ENCODE peak calls at places on chromosomes 13 and 19, in six cellular contexts. Y is HFF-Myc, Q is tibial nerve, S is RWPE1, R is cardiac muscle cell, D is mucosa of descending colon. V is an unnamed sample.

GRCh38 chr19:54203151-54203611 is 2.5 kb downstream of the RPS9 start:
- DNase-seq in R (peak), S (no peak), Y (no peak), Q (no peak), D (no peak), V (no peak)

GRCh38 chr19:3367572-3368440 is 1.4 kb downstream of the NFIC start:
- DNase-seq in S (no peak), Q (no peak), D (no peak), R (no peak), Y (no peak), V (no peak)

GRCh38 chr13:31807090-31807541 is 67.8 kb downstream of the RXFP2 start:
- DNase-seq in S (no peak), D (no peak), Y (no peak), R (peak), Q (no peak), V (no peak)

GRCh38 chr13:75702476-75702875 is 66.3 kb downstream of the LMO7 start:
- DNase-seq in D (no peak), Y (no peak), R (no peak), S (no peak), Q (no peak), V (no peak)

GRCh38 chr13:102286326-102286725 is 115.5 kb downstream of the FGF14 start:
- DNase-seq in Q (no peak), Y (no peak), R (peak), S (peak), D (no peak), V (no peak)

GRCh38 chr19:35268546-35269424 is at the start of gene USF2:
- DNase-seq in S (peak), D (peak), Y (no peak), R (peak), Q (no peak), V (peak)

GRCh38 chr19:48249502-48250014 is 6.2 kb downstream of the CARD8 start:
- DNase-seq in Y (no peak), D (peak), S (no peak), Q (no peak), R (peak), V (peak)

GRCh38 chr13:63288576-63288975 is 1872.9 kb upstream of the PCDH20 start:
- DNase-seq in R (no peak), D (no peak), Q (no peak), S (no peak), Y (no peak), V (no peak)

GRCh38 chr13:73429691-73430090 is 370.9 kb downstream of the KLF5 start:
- DNase-seq in Y (no peak), Q (no peak), R (peak), S (peak), D (no peak), V (no peak)

GRCh38 chr13:51814825-51815650 is 11.1 kb upstream of the DHRS12 start:
- DNase-seq in Y (no peak), R (peak), S (peak), Q (peak), D (peak), V (peak)

GRCh38 chr19:23093832-23094231 is 23.0 kb upstream of the ZNF730 start:
- DNase-seq in R (no peak), D (no peak), S (no peak), Y (no peak), Q (no peak), V (no peak)

GRCh38 chr19:55594996-55595530 is 4.3 kb downstream of the FIZ1 start:
- DNase-seq in D (no peak), Y (no peak), R (no peak), Q (no peak), S (no peak), V (no peak)

GRCh38 chr13:74025369-74025768 is 108.8 kb downstream of the KLF12 start:
- DNase-seq in D (no peak), S (no peak), Y (no peak), Q (no peak), R (no peak), V (no peak)

GRCh38 chr13:111216166-111216960 is 101.3 kb downstream of the ARHGEF7 start:
- DNase-seq in R (peak), Q (no peak), Y (no peak), S (peak), D (peak), V (no peak)
- TF ChIP-seq CTCF in R (peak), Q (peak), Y (peak), S (peak), D (no peak), V (peak)

DNA sequence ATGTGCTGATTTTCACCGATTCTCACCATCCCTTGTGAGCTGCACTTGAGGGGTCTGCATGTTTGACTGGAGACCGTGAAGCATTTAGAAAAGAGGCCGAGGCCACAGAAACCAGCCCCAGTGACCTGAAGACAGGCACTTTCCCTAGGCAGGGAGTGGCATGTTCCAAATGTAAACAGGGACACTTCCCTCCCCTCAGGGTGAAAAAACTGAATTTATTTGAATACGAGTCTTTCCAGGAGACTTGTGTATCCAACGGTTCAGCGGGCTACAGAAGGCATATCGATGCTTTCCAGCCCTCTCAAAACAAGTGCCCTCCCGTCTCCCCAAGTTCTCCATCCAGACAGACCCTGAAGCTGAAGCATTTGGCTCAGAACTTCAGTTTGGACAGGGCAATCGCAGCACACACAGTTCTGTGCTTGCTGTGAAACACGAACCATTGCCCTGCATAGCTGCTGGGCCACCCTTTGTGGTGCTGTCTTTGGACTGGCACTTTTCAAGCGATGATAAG is 106.1 kb downstream of the ZIC5 start:
- DNase-seq in Q (no peak), S (no peak), Y (no peak), R (no peak), D (no peak), V (no peak)
- TF ChIP-seq CTCF in Q (no peak), S (no peak), Y (no peak), R (no peak), D (no peak), V (no peak)

DNA sequence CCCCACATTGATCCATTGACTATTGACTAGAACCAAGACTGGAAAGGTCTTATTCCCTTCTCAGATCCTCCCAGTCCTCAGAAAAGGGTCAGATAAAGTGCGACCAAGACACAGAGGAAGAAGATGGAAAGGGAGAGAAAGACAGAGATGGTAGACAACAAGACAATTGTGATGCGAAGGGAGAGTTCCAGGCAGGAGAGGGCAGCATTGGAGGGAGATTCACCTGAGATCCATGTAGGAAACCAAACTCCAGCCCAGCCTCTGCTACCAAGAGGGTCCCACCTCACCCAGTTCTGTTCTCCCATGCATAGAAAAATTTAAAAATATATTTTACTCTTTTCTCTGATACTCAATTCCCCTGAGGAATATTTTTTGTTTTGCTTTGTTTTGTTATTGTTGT is 67.3 kb upstream of the TSHZ3 start:
- DNase-seq in R (no peak), Q (no peak), S (no peak), D (no peak), Y (no peak), V (no peak)
- TF ChIP-seq CTCF in R (no peak), Q (no peak), S (no peak), D (no peak), Y (no peak), V (no peak)

GRCh38 chr13:99255241-99255640 is 2.9 kb downstream of the GPR18 start:
- DNase-seq in S (no peak), D (no peak), Y (no peak), R (no peak), Q (no peak), V (no peak)

GRCh38 chr13:99256283-99256682 is 1.9 kb downstream of the GPR18 start:
- DNase-seq in S (no peak), D (no peak), Q (no peak), Y (no peak), R (no peak), V (no peak)

GRCh38 chr13:99250977-99251825 is 7.0 kb downstream of the GPR18 start:
- DNase-seq in R (peak), S (no peak), D (no peak), Y (no peak), Q (no peak), V (no peak)

GRCh38 chr13:99256709-99257108 is 1.5 kb downstream of the GPR18 start:
- DNase-seq in S (no peak), Q (no peak), Y (no peak), D (no peak), R (peak), V (no peak)

GRCh38 chr13:99251908-99252307 is 6.3 kb downstream of the GPR18 start:
- DNase-seq in R (no peak), Q (no peak), S (no peak), D (no peak), Y (no peak), V (no peak)
- TF ChIP-seq CTCF in R (no peak), Q (no peak), S (no peak), D (no peak), Y (no peak), V (no peak)

DNA sequence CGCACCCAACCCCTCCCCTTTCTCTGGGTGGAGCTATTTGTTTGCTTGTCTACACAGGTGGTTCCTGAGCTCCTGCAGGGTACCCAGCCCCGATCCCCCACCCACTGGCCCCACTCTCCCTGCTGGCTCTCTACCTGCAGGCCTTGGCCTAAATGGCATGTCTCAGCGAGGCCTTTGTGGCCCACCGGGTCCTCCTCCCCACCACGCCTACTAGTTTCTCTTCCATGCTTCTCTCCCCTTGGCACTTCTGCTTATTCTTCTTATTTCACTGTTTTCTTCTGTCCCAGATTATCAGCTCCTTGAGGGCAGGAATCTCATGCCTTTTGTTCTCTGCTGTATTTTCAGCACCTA is 57.4 kb upstream of the ZNF536 start:
- DNase-seq in S (no peak), Y (no peak), D (no peak), Q (no peak), R (no peak), V (no peak)
- TF ChIP-seq CTCF in S (no peak), Y (no peak), D (no peak), Q (no peak), R (no peak), V (no peak)

GRCh38 chr19:13604902-13605586 is 98.8 kb upstream of the CACNA1A start:
- DNase-seq in R (no peak), D (no peak), S (no peak), Y (no peak), Q (no peak), V (no peak)
- TF ChIP-seq CTCF in R (no peak), D (no peak), S (no peak), Y (no peak), Q (no peak), V (no peak)

V was measured in endothelial cell.